ENCODE peak calls at places on chromosomes 13 and 19, in seven cellular contexts. X, C, K, B, Q, Z and V are unnamed samples.

GRCh38 chr19:13042443-13043130 is 47.3 kb downstream of the NFIX start:
- DNase-seq in X (no peak), C (no peak), K (no peak), B (no peak), Q (no peak), Z (no peak), V (no peak)

GRCh38 chr19:11479470-11480080 is 1.3 kb downstream of the ELAVL3 start:
- DNase-seq in X (no peak), C (no peak), K (no peak), B (peak; percentile 78), Q (peak; percentile 65), Z (peak; percentile 38), V (no peak)

GRCh38 chr13:46698015-46698414 is 98.9 kb downstream of the ESD start:
- DNase-seq in X (no peak), C (no peak), K (no peak), B (no peak), Q (peak; percentile 70), Z (peak; percentile 45), V (no peak)

GRCh38 chr13:77379508-77379907 is 52.6 kb upstream of the MYCBP2 start:
- DNase-seq in X (no peak), C (no peak), K (no peak), B (no peak), Q (no peak), Z (no peak), V (no peak)

GRCh38 chr19:33193864-33194362 is at the start of gene LRP3:
- DNase-seq in X (no peak), C (no peak), K (no peak), B (peak; percentile 69), Q (peak; percentile 72), Z (peak; percentile 59), V (peak; percentile 54)

GRCh38 chr19:17687857-17688784 is at the start of gene UNC13A:
- DNase-seq in X (peak; percentile 15), C (no peak), K (no peak), B (peak; percentile 83), Q (peak; percentile 59), Z (peak; percentile 56), V (peak; percentile 65)

GRCh38 chr19:8373867-8374813 is 10.2 kb downstream of the ANGPTL4 start:
- DNase-seq in X (no peak), C (peak; percentile 84), K (no peak), B (no peak), Q (peak; percentile 82), Z (no peak), V (no peak)

GRCh38 chr13:113654591-113655357 is 3.2 kb downstream of the ATP4B start:
- DNase-seq in X (no peak), C (peak; percentile 39), K (no peak), B (peak; percentile 11), Q (peak; percentile 34), Z (no peak), V (peak; percentile 13)

GRCh38 chr13:19836472-19836871 is 27.0 kb downstream of the ZMYM5 start:
- DNase-seq in X (no peak), C (no peak), K (no peak), B (no peak), Q (no peak), Z (no peak), V (no peak)

GRCh38 chr13:109857325-109857724 is 70.9 kb upstream of the IRS2 start:
- DNase-seq in X (no peak), C (no peak), K (no peak), B (no peak), Q (no peak), Z (no peak), V (no peak)

GRCh38 chr13:99151516-99151915 is 49.1 kb upstream of the UBAC2 start:
- DNase-seq in X (no peak), C (no peak), K (peak; percentile 47), B (no peak), Q (no peak), Z (no peak), V (no peak)

GRCh38 chr19:51607077-51607476 is 23.1 kb downstream of the SIGLEC5 start:
- DNase-seq in X (no peak), C (no peak), K (no peak), B (no peak), Q (no peak), Z (no peak), V (no peak)

GRCh38 chr13:75661443-75661842 is 25.3 kb downstream of the LMO7 start:
- DNase-seq in X (no peak), C (no peak), K (no peak), B (no peak), Q (no peak), Z (no peak), V (no peak)

GRCh38 chr13:44404261-44405139 is 30.9 kb downstream of the SERP2 start:
- DNase-seq in X (no peak), C (peak; percentile 60), K (no peak), B (no peak), Q (no peak), Z (no peak), V (no peak)

GRCh38 chr13:114120486-114121430 is 11.7 kb downstream of the RASA3 start:
- DNase-seq in X (no peak), C (no peak), K (no peak), B (peak; percentile 51), Q (no peak), Z (no peak), V (no peak)

GRCh38 chr13:37681295-37682032 is 82.9 kb upstream of the POSTN start:
- DNase-seq in X (no peak), C (no peak), K (peak; percentile 79), B (no peak), Q (no peak), Z (no peak), V (no peak)

GRCh38 chr19:13033819-13034611 is 38.7 kb downstream of the NFIX start:
- DNase-seq in X (peak; percentile 13), C (peak; percentile 83), K (no peak), B (peak; percentile 69), Q (peak; percentile 94), Z (peak; percentile 85), V (no peak)

DNA sequence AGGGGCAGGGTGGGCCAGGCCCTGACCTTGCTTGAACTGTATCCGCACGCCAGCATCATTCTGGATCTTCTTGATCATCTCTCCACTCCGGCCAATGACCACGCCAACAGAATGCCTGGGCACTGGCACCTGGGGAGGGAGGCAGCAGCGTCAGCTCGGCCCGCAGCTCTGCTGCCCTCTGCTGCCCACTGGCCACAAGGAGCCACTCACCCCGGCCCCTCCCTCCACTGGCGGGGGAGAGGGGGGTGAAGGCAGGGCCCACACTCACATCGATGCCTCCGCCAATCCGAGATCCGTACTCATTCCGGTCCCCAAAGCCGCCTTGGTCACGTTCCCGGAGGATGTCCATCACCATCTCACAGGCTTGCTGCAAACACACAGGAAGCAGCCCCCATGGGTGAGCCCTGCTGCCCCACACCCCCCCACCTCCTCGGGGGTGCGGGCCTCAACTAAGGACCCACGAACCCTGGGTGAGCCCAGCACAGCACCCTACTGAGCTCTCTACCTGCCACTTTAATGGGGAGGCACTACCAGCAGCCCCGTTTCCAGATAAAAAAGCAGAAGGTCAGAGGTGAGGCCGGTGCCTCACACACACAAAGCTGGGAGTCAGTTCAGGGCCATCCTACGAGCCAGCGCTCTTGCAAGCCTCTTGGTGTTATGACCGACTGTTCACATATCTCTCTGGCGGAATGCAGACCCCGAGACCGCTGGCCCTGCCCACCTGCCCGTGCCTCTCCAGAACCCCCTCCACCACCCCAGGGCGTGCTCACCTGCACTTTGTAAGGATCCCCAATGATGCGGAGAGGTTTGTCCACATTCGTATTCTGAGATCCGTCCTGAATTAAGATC is 6.7 kb downstream of the KHSRP start:
- DNase-seq in X (no peak), C (no peak), K (no peak), B (peak; percentile 55), Q (peak; percentile 70), Z (no peak), V (no peak)
- TF ChIP-seq CTCF in X (no peak), C (no peak), K (peak; percentile 46), B (peak; percentile 77), Q (peak; percentile 41), Z (peak; percentile 42), V (no peak)

GRCh38 chr13:39284801-39285388 is 246.6 kb downstream of the NHLRC3 start:
- DNase-seq in X (no peak), C (no peak), K (no peak), B (no peak), Q (no peak), Z (no peak), V (no peak)
- TF ChIP-seq CTCF in X (no peak), C (no peak), K (peak; percentile 22), B (no peak), Q (no peak), Z (peak; percentile 11), V (no peak)

DNA sequence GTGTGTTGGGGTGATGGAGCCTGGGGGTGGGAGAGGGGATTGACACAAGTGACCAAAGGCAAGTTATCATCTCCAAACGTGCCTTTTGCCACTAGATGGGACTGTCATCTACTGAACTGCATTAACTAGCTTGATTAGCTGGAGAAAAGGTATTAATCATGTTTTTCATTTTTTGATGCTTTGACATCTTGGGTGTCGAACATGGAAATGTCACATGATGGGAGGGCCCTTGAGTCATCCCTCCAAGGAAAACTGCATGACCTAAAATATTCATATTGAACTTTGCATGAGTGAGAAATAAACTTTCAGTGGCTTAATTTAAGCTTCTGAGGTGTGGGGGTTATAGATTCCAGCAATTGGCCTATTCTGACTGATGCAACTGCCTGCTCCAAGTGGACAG is 73.3 kb downstream of the ALOX5AP start:
- DNase-seq in X (no peak), C (no peak), K (no peak), B (no peak), Q (no peak), Z (no peak), V (no peak)
- TF ChIP-seq CTCF in X (no peak), C (no peak), K (no peak), B (no peak), Q (no peak), Z (no peak), V (no peak)

DNA sequence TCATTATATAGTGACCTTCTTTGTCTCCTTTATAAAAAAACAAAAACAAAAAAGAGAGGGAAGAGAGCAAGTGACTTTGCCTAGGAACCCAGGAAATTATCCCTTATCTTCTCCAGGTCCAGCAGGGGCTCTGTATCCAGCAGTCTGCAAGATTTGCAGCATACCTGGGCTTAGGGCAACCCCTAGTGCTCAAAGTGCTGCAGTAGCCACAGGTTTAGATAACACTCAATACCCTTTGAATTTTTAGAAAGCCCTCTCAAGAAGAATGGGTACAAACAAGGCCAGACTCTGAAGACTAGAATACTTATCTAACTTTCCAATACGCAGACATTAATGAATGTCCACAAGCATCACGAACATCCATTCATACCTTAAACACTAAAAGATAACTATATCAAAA is 43.2 kb downstream of the CCNA1 start:
- DNase-seq in X (no peak), C (no peak), K (no peak), B (peak; percentile 43), Q (no peak), Z (no peak), V (no peak)
- TF ChIP-seq CTCF in X (no peak), C (no peak), K (no peak), B (peak; percentile 47), Q (no peak), Z (no peak), V (no peak)

DNA sequence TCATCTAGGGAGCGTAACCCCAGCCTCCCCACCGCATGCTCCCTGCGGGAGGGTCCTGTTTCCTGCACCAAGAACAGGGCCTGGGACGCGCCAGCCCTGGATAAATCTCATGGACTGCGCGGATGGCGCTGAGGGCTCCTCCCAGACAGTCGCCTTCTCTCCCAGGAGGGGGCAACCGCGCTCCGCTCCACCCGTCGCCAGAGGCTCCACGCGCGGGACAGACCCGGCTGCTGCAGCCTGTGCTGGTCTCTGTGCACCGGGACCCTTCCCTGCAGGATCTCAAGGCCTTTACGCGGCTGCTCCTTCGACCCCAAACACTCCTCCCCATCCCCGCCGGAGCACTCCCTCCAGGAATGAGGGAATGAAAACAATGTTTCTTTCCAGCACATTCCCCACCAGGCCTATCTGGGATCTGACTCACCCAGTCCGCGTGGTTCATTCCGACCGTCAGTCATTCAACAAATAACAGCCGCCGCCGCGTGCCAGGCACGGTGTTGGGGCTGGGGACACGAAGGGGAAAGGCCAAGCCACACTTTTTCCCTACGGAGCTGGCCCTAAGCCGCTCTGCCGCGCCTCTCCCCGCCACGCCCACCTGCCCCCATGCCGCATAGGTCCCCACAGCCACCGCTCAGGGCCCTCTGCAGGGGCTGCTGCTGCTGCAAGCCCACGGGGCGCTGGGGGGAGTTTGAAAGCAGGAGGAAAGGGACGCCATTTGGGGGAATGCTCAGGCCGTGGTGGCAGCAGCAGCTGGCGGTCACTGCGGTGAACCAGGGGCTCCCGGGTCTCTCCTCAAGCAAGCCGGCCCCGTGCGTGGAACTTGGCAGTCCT is 6.0 kb downstream of the PNMA8B start:
- DNase-seq in X (no peak), C (no peak), K (no peak), B (no peak), Q (peak; percentile 69), Z (peak; percentile 64), V (peak; percentile 52)
- TF ChIP-seq CTCF in X (no peak), C (no peak), K (peak; percentile 52), B (no peak), Q (no peak), Z (peak; percentile 45), V (no peak)